ENCODE peak calls at places on chromosomes 5 and 9, in eight cellular contexts. E is NCI-H187; D is Calu3; F is amygdala; O is SK-N-DZ; A is NCI-H774; K is spleen; N is CD8-positive, alpha-beta T cell. T is an unnamed sample.

GRCh38 chr5:51846015-51846414 is 462.8 kb downstream of the ISL1 start:
- DNase-seq in E (no peak), D (no peak), F (no peak), O (no peak), A (no peak), K (no peak), N (no peak), T (no peak)

GRCh38 chr9:128884164-128884563 is 2.2 kb downstream of the LRRC8A start:
- DNase-seq in E (no peak), D (no peak), F (no peak), O (no peak), A (no peak), K (no peak), N (no peak), T (no peak)

GRCh38 chr9:88642333-88642732 is 107.4 kb downstream of the NXNL2 start:
- DNase-seq in E (no peak), D (no peak), F (no peak), O (no peak), A (no peak), K (no peak), N (no peak), T (no peak)

GRCh38 chr5:74042559-74043357 is 416.8 kb downstream of the ARHGEF28 start:
- DNase-seq in E (no peak), D (no peak), F (peak; percentile 55), O (no peak), A (no peak), K (no peak), N (no peak), T (no peak)

GRCh38 chr5:76144892-76145291 is 61.7 kb downstream of the SV2C start:
- DNase-seq in E (no peak), D (no peak), F (no peak), O (no peak), A (no peak), K (no peak), N (no peak), T (no peak)

GRCh38 chr9:112198646-112199045 is 23.5 kb upstream of the SUSD1 start:
- DNase-seq in E (no peak), D (no peak), F (no peak), O (no peak), A (no peak), K (no peak), N (no peak), T (no peak)

GRCh38 chr9:137201205-137201868 is 796 bp upstream of the TPRN start:
- DNase-seq in E (no peak), D (no peak), F (no peak), O (no peak), A (no peak), K (no peak), N (no peak), T (no peak)

GRCh38 chr5:168624850-168625357 is 45.7 kb upstream of the PANK3 start:
- DNase-seq in E (no peak), D (no peak), F (no peak), O (no peak), A (no peak), K (no peak), N (no peak), T (no peak)

GRCh38 chr9:93094294-93095204 is 1.5 kb upstream of the CARD19 start:
- DNase-seq in E (no peak), D (no peak), F (peak; percentile 49), O (peak; percentile 37), A (no peak), K (peak; percentile 90), N (no peak), T (no peak)

GRCh38 chr9:86926130-86926529 is 21.2 kb downstream of the GAS1 start:
- DNase-seq in E (no peak), D (no peak), F (no peak), O (no peak), A (no peak), K (no peak), N (no peak), T (no peak)

GRCh38 chr5:13664377-13664776 is 280.1 kb downstream of the DNAH5 start:
- DNase-seq in E (no peak), D (no peak), F (no peak), O (no peak), A (no peak), K (no peak), N (no peak), T (no peak)

GRCh38 chr9:75167281-75167680 is 79.0 kb downstream of the OSTF1 start:
- DNase-seq in E (no peak), D (no peak), F (no peak), O (no peak), A (no peak), K (no peak), N (no peak), T (no peak)

GRCh38 chr5:135996611-135997010 is 32.2 kb upstream of the TGFBI start:
- DNase-seq in E (no peak), D (no peak), F (no peak), O (no peak), A (no peak), K (no peak), N (no peak), T (no peak)

GRCh38 chr9:127751269-127752054 is 16.4 kb upstream of the TOR2A start:
- DNase-seq in E (no peak), D (peak; percentile 15), F (no peak), O (no peak), A (no peak), K (no peak), N (no peak), T (no peak)

GRCh38 chr5:125461641-125462072 is 715.2 kb upstream of the ZNF608 start:
- DNase-seq in E (no peak), D (no peak), F (no peak), O (no peak), A (no peak), K (no peak), N (no peak), T (no peak)

GRCh38 chr9:121751686-121752445 is 100.4 kb downstream of the DAB2IP start:
- DNase-seq in E (no peak), D (no peak), F (no peak), O (no peak), A (no peak), K (no peak), N (no peak), T (no peak)

GRCh38 chr9:137176302-137177182 is 4.7 kb upstream of the TMEM210 start:
- DNase-seq in E (peak; percentile 9), D (peak; percentile 51), F (peak; percentile 8), O (peak; percentile 55), A (no peak), K (no peak), N (no peak), T (no peak)

GRCh38 chr5:55620009-55620770 is 85.4 kb upstream of the PLPP1 start:
- DNase-seq in E (no peak), D (no peak), F (no peak), O (no peak), A (no peak), K (no peak), N (no peak), T (no peak)

GRCh38 chr9:113454914-113455761 is 8.4 kb upstream of the RGS3 start:
- DNase-seq in E (no peak), D (peak; percentile 30), F (no peak), O (peak; percentile 27), A (no peak), K (no peak), N (no peak), T (no peak)

GRCh38 chr9:70258692-70259511 is at the start of gene SMC5:
- DNase-seq in E (peak; percentile 50), D (peak; percentile 89), F (peak; percentile 89), O (peak; percentile 93), A (peak; percentile 88), K (peak; percentile 97), N (peak; percentile 85), T (peak; percentile 86)

GRCh38 chr5:136082390-136083193 is 50.1 kb upstream of the SMAD5 start:
- DNase-seq in E (no peak), D (peak; percentile 95), F (peak; percentile 4), O (peak; percentile 53), A (peak; percentile 24), K (no peak), N (peak; percentile 61), T (no peak)

GRCh38 chr9:32502459-32502858 is 23.5 kb downstream of the RIGI start:
- DNase-seq in E (no peak), D (peak; percentile 55), F (no peak), O (no peak), A (no peak), K (no peak), N (no peak), T (no peak)

GRCh38 chr5:87900419-87900818 is 368.2 kb downstream of the TMEM161B start:
- DNase-seq in E (no peak), D (no peak), F (no peak), O (no peak), A (no peak), K (no peak), N (no peak), T (no peak)

GRCh38 chr5:91925249-91925648 is 542.1 kb upstream of the ARRDC3 start:
- DNase-seq in E (no peak), D (no peak), F (no peak), O (no peak), A (no peak), K (no peak), N (no peak), T (no peak)

GRCh38 chr5:112694853-112695709 is 42.6 kb upstream of the APC start:
- DNase-seq in E (no peak), D (no peak), F (no peak), O (no peak), A (no peak), K (no peak), N (no peak), T (no peak)

GRCh38 chr5:124527220-124527991 is 219.0 kb downstream of the ZNF608 start:
- DNase-seq in E (no peak), D (peak; percentile 24), F (peak; percentile 34), O (no peak), A (no peak), K (no peak), N (no peak), T (no peak)

T was measured in NCI-H2107.